ENCODE peak calls at places on chromosomes 13 and 19, in six cellular contexts. T, I, W, C, F and G are unnamed samples.

GRCh38 chr13:113064534-113065405 is 40.8 kb upstream of the F7 start:
- DNase-seq in C (no peak), I (no peak), F (no peak), W (peak; percentile 6), T (no peak), G (peak; percentile 54)

GRCh38 chr19:11088508-11089253 is 582 bp upstream of the LDLR start:
- DNase-seq in F (no peak), W (no peak), T (no peak), C (peak; percentile 20), I (no peak), G (no peak)

GRCh38 chr13:79593611-79594275 is 112.8 kb downstream of the NDFIP2 start:
- DNase-seq in T (no peak), C (no peak), W (no peak), I (no peak), F (no peak), G (no peak)

GRCh38 chr13:28273919-28274318 is 135.6 kb downstream of the PAN3 start:
- DNase-seq in C (no peak), T (no peak), I (no peak), W (no peak), F (no peak), G (no peak)

GRCh38 chr19:13972368-13973155 is 20.3 kb downstream of the DCAF15 start:
- DNase-seq in I (no peak), W (no peak), T (no peak), F (no peak), C (no peak), G (no peak)

GRCh38 chr19:46031781-46032596 is 8.8 kb downstream of the IGFL4 start:
- DNase-seq in C (no peak), W (no peak), I (no peak), F (no peak), T (no peak), G (no peak)

GRCh38 chr19:29247051-29247450 is 34.1 kb upstream of the UQCRFS1 start:
- DNase-seq in I (no peak), C (no peak), T (no peak), W (no peak), F (no peak), G (no peak)

GRCh38 chr19:1266818-1267440 is 2.2 kb upstream of the CIRBP start:
- DNase-seq in T (peak; percentile 66), I (peak; percentile 60), F (peak; percentile 91), W (peak; percentile 97), C (peak; percentile 36), G (peak; percentile 64)

GRCh38 chr13:49466240-49466914 is 22.3 kb downstream of the SETDB2 start:
- DNase-seq in C (no peak), T (no peak), F (no peak), W (no peak), I (no peak), G (no peak)

GRCh38 chr19:37943480-37943879 is 36.5 kb downstream of the SIPA1L3 start:
- DNase-seq in T (no peak), C (no peak), W (peak; percentile 12), F (no peak), I (no peak), G (peak; percentile 38)

GRCh38 chr13:73519720-73520119 is 460.9 kb downstream of the KLF5 start:
- DNase-seq in W (no peak), F (no peak), C (no peak), T (no peak), I (no peak), G (no peak)

GRCh38 chr13:67193979-67194378 is 36.2 kb downstream of the PCDH9 start:
- DNase-seq in F (no peak), C (no peak), W (no peak), T (no peak), I (no peak), G (no peak)

GRCh38 chr19:34351382-34351802 is 13.6 kb upstream of the GPI start:
- DNase-seq in C (no peak), T (no peak), I (no peak), F (no peak), W (no peak), G (no peak)

GRCh38 chr19:41691268-41691970 is 3.3 kb upstream of the CEACAM7 start:
- DNase-seq in F (peak; percentile 47), C (no peak), I (no peak), W (no peak), T (no peak), G (peak; percentile 31)

GRCh38 chr19:50667177-50667758 is 18.0 kb downstream of the C19orf81 start:
- DNase-seq in I (no peak), C (no peak), W (no peak), T (no peak), F (no peak), G (no peak)

GRCh38 chr19:39127812-39128510 is 2.4 kb downstream of the PAK4 start:
- DNase-seq in F (no peak), T (no peak), C (no peak), W (no peak), I (no peak), G (no peak)

GRCh38 chr13:87810920-87811344 is 139.8 kb downstream of the SLITRK5 start:
- DNase-seq in C (no peak), W (peak; percentile 62), I (no peak), F (no peak), T (no peak), G (no peak)

GRCh38 chr13:73212482-73212881 is 153.7 kb downstream of the KLF5 start:
- DNase-seq in I (no peak), T (no peak), W (no peak), F (no peak), C (no peak), G (no peak)

GRCh38 chr19:46633130-46633529 is 2.9 kb downstream of the GNG8 start:
- DNase-seq in C (no peak), F (no peak), I (no peak), T (no peak), W (no peak), G (no peak)

GRCh38 chr13:40503966-40504591 is 162.4 kb downstream of the FOXO1 start:
- DNase-seq in W (no peak), C (no peak), T (no peak), I (no peak), F (no peak), G (peak; percentile 28)

GRCh38 chr19:2612619-2613249 is 89.8 kb downstream of the GNG7 start:
- DNase-seq in T (no peak), W (no peak), F (no peak), I (no peak), C (no peak), G (no peak)

GRCh38 chr13:73874460-73874859 is 259.7 kb downstream of the KLF12 start:
- DNase-seq in T (no peak), I (no peak), C (no peak), F (no peak), W (no peak), G (no peak)

GRCh38 chr19:33186431-33186830 is 7.7 kb upstream of the LRP3 start:
- DNase-seq in C (no peak), I (no peak), T (no peak), F (no peak), W (peak; percentile 55), G (no peak)

GRCh38 chr19:43651758-43652545 is 12.3 kb upstream of the CADM4 start:
- DNase-seq in C (peak; percentile 46), F (peak; percentile 39), W (no peak), T (no peak), I (peak; percentile 42), G (peak; percentile 47)

GRCh38 chr19:1507763-1508506 is 4.9 kb downstream of the ADAMTSL5 start:
- DNase-seq in W (peak; percentile 92), C (peak; percentile 86), T (peak; percentile 82), F (peak; percentile 93), I (peak; percentile 92), G (peak; percentile 84)

GRCh38 chr13:111031531-111031961 is 83.6 kb upstream of the ARHGEF7 start:
- DNase-seq in W (no peak), C (no peak), T (no peak), F (peak; percentile 32), I (no peak), G (no peak)

GRCh38 chr13:101474419-101474957 is 22.0 kb downstream of the ITGBL1 start:
- DNase-seq in W (no peak), T (no peak), C (peak; percentile 24), I (no peak), F (no peak), G (no peak)

GRCh38 chr13:109644956-109645355 is 141.4 kb downstream of the IRS2 start:
- DNase-seq in C (no peak), F (no peak), I (no peak), T (no peak), W (no peak), G (no peak)